ENCODE peak calls at places on chromosome 21, in nine cellular contexts. B, M, N, V, R, J, W, Z and H are unnamed samples.

GRCh38 chr21:38495242-38495641 is 3.0 kb downstream of the ERG start:
- DNase-seq in R (no peak), N (no peak), W (no peak), J (no peak), Z (no peak), M (no peak), V (no peak), B (no peak), H (no peak)

GRCh38 chr21:25313891-25314646 is 293.2 kb downstream of the MRPL39 start:
- DNase-seq in J (no peak), M (no peak), W (no peak), R (no peak), V (no peak), Z (no peak), N (no peak), B (peak; percentile 27), H (no peak)

GRCh38 chr21:32207096-32207716 is 71.6 kb downstream of the MIS18A start:
- DNase-seq in R (no peak), V (no peak), J (no peak), B (no peak), W (peak; percentile 17), Z (no peak), M (no peak), N (no peak), H (no peak)

GRCh38 chr21:18318156-18318555 is 73.5 kb downstream of the CHODL start:
- DNase-seq in B (no peak), Z (no peak), M (no peak), R (no peak), N (no peak), V (no peak), W (peak; percentile 12), J (no peak), H (no peak)

GRCh38 chr21:42091899-42092508 is 20.9 kb downstream of the UMODL1 start:
- DNase-seq in N (no peak), Z (no peak), M (no peak), R (no peak), W (no peak), V (no peak), B (no peak), J (no peak), H (no peak)

GRCh38 chr21:38420140-38420539 is 78.1 kb downstream of the ERG start:
- DNase-seq in N (no peak), J (no peak), Z (no peak), W (no peak), M (no peak), V (no peak), B (no peak), R (no peak), H (no peak)

GRCh38 chr21:17257784-17258183 is 255.1 kb upstream of the CXADR start:
- DNase-seq in B (no peak), R (no peak), Z (no peak), J (no peak), V (no peak), N (no peak), W (no peak), M (no peak), H (no peak)

GRCh38 chr21:10272216-10272615 is 249.2 kb upstream of the TPTE start:
- DNase-seq in N (no peak), M (no peak), W (no peak), B (no peak), V (no peak), R (no peak), J (no peak), Z (no peak), H (no peak)

GRCh38 chr21:15617968-15618367 is 111.8 kb upstream of the USP25 start:
- DNase-seq in B (no peak), M (no peak), V (no peak), N (no peak), R (no peak), J (peak; percentile 60), Z (no peak), W (no peak), H (no peak)

DNA sequence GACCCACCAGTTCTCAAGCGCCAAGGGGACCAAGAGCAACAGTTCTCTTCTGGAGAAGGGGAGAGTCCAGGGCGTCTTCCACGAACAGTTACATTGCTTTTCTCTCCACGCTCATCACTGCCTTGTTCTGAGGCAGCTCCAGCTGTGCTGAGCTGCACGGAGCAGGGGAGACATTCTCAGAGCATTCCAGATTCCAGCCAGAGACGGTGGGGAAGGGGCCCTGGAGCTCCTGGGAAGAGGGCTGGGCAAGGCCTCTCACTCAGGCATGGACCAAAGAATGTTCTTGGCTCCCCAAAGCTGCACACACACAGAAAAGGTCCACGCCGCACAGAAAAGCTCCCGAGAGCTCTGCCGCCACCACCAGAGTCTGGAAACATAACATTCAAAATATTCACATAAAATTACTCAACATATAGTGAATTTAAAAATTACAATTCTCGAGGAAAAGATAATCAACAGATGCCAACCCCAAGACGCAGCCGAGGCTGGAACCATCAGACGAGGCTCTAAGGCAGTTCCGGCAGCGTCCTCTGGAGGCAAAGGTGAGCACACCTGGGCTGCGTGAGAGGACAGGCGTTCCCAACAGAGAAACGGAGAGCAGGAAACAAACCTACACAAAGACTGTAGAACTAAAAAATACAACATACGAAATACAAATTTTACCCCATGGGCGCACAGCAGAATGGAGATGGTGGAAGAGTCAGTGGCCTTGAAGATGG is 40.5 kb downstream of the UBE2G2 start:
- DNase-seq in Z (no peak), N (peak; percentile 77), W (no peak), J (no peak), R (no peak), M (peak; percentile 54), B (no peak), V (peak; percentile 25), H (no peak)
- TF ChIP-seq CTCF in Z (peak; percentile 55), N (peak; percentile 62), W (peak; percentile 16), J (peak; percentile 18), R (peak; percentile 36), M (peak; percentile 53), B (peak; percentile 55), V (no peak), H (no peak)

GRCh38 chr21:44905725-44906084 is 15.0 kb downstream of the ITGB2 start:
- DNase-seq in Z (no peak), M (no peak), V (no peak), W (no peak), J (no peak), B (no peak), N (no peak), R (no peak), H (no peak)

GRCh38 chr21:44907966-44908364 is 12.7 kb downstream of the ITGB2 start:
- DNase-seq in W (no peak), M (no peak), V (no peak), Z (no peak), B (no peak), J (no peak), R (no peak), N (no peak), H (no peak)

GRCh38 chr21:44908908-44909307 is 11.8 kb downstream of the ITGB2 start:
- DNase-seq in Z (no peak), W (no peak), V (no peak), J (no peak), B (no peak), N (no peak), R (no peak), M (no peak), H (no peak)

GRCh38 chr21:44908496-44908895 is 12.2 kb downstream of the ITGB2 start:
- DNase-seq in J (no peak), Z (no peak), W (no peak), V (no peak), N (no peak), R (no peak), B (no peak), M (no peak), H (no peak)

DNA sequence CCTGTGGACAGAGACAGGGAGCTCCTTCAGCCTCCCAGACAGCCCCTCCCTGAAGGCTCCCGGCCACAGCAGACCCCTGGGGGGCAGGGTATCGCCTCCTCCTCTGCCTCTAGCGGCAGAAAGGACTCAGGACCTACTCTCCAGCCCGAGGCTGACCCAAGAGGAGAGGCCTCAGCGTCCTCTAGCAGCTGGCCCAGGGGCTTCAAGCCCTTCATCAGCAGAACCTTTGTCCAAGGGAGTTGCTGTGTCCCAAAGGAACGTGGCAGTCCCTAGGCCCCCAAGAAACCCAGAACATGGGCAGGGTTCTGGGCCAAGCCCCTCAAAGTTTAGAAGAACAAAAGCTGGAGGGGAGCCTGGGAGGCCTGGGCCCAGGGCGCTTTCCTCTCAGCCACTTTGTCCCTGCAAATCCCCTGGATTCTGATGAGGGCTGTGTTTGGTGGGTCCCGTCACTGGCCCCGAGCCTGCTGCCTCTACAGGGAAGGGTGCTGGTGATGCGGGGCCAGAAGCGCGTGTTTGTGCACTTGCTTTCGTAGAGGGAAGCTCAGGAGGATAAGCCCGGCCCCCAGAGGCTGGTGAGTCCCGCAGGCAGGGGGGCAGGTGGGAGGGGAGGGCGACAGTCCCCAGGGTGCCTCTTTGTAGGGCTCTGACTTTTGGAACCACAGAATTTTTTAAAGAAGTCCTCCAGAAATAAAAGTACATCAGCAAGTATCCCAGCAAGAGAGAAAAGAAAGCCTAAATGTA is 13.3 kb downstream of the ITGB2 start:
- DNase-seq in V (no peak), J (no peak), Z (no peak), W (no peak), N (no peak), B (no peak), R (no peak), M (no peak), H (no peak)
- TF ChIP-seq CTCF in V (no peak), J (no peak), Z (no peak), W (no peak), N (no peak), B (no peak), R (no peak), M (no peak), H (no peak)

GRCh38 chr21:46458315-46459023 is at the start of gene DIP2A:
- DNase-seq in V (peak; percentile 95), R (peak; percentile 61), B (peak; percentile 95), N (peak; percentile 93), J (peak; percentile 78), M (peak; percentile 94), Z (peak; percentile 88), W (peak; percentile 96), H (peak; percentile 95)
- TF ChIP-seq CTCF in V (no peak), R (peak; percentile 5), B (no peak), N (no peak), J (no peak), M (no peak), Z (no peak), W (peak; percentile 10), H (no peak)

DNA sequence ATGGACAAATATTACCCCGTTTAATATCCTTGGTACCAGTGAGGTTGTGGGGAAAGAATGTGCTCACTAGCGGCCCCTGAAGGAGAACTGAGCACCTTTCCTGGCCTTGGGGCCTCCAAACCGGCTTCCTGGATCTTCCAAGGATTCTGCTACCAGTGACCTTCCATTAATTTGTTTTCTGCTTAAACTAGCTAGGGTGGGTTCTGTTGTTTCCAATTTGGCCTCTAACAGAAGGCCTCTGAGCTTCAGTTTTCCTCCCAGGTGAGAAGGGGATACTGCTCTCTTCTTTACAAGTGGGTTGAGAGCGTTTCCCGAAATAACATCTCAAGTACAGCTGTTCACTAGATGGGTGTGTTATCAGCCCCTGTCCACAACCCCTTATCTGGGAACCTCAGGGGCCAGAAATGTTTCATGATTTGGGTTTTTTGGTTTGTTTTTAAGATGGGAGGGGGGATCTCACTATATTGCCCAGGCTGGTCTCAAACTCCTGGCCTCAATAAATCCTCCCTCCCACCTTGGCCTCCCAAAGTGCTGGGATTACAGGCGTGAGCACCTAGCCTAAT is 16.9 kb upstream of the IFNGR2 start:
- DNase-seq in J (no peak), V (no peak), B (no peak), Z (no peak), N (no peak), R (no peak), W (no peak), M (no peak), H (no peak)
- TF ChIP-seq CTCF in J (peak; percentile 16), V (no peak), B (peak; percentile 48), Z (peak; percentile 32), N (no peak), R (no peak), W (no peak), M (no peak), H (no peak)

GRCh38 chr21:37220433-37220980 is 46.6 kb downstream of the VPS26C start:
- DNase-seq in V (peak; percentile 15), Z (no peak), J (no peak), W (peak; percentile 25), B (peak; percentile 27), M (no peak), R (no peak), N (peak; percentile 22), H (no peak)
- TF ChIP-seq CTCF in V (no peak), Z (no peak), J (peak; percentile 35), W (no peak), B (peak; percentile 47), M (no peak), R (no peak), N (no peak), H (no peak)